ENCODE peak calls at places on chromosomes 1 and 21, in ten cellular contexts. H is stimulated activated CD8-positive, alpha-beta memory T cell treated with anti-CD3 and anti-CD28 coated beads, Interleukin-2, amount 100 ng/mL, for 48 hours; L is HuH-7.5; I is HT-29; Z is CD8-positive, alpha-beta memory T cell; T is posterior cingulate gyrus; X is CD8-positive, alpha-beta T cell; M is cardiac muscle cell; W is HFFc6; F is neuronal stem cell. R is an unnamed sample.

GRCh38 chr1:165600793-165601192 is 30.2 kb upstream of the MGST3 start:
- DNase-seq in Z (no peak), L (no peak), W (no peak), I (no peak), M (no peak), T (no peak), X (no peak), H (no peak), F (no peak), R (no peak)

GRCh38 chr1:31931241-31932225 is 6.6 kb downstream of the PTP4A2 start:
- DNase-seq in W (peak; percentile 52), I (peak; percentile 45), H (no peak), Z (no peak), T (no peak), F (no peak), M (no peak), X (no peak), L (no peak), R (no peak)

GRCh38 chr1:205458777-205459566 is 3.1 kb upstream of the BLACAT1 start:
- DNase-seq in T (peak; percentile 25), F (no peak), W (peak; percentile 28), L (peak; percentile 57), M (peak; percentile 85), X (peak; percentile 34), Z (no peak), I (peak; percentile 60), H (no peak), R (no peak)

GRCh38 chr1:211951856-211952255 is 83.5 kb downstream of the INTS7 start:
- DNase-seq in F (no peak), H (no peak), I (peak; percentile 47), M (no peak), L (no peak), W (peak; percentile 21), X (no peak), Z (no peak), T (no peak), R (peak; percentile 56)

GRCh38 chr1:107110346-107110745 is 30.5 kb upstream of the NTNG1 start:
- DNase-seq in X (no peak), L (no peak), M (no peak), F (no peak), H (no peak), T (no peak), I (no peak), Z (no peak), W (no peak), R (no peak)

GRCh38 chr1:2650967-2651645 is 18.3 kb upstream of the MMEL1 start:
- DNase-seq in I (no peak), T (peak; percentile 53), H (no peak), M (no peak), X (no peak), F (no peak), L (no peak), W (no peak), Z (no peak), R (no peak)

GRCh38 chr1:24932284-24932683 is 2.2 kb upstream of the RUNX3 start:
- DNase-seq in X (peak; percentile 50), F (peak; percentile 54), H (no peak), W (no peak), M (peak; percentile 76), I (peak; percentile 36), T (peak; percentile 91), L (peak; percentile 94), Z (peak; percentile 62), R (peak; percentile 85)

GRCh38 chr1:109084563-109085517 is 5.7 kb upstream of the TMEM167B start:
- DNase-seq in W (no peak), X (no peak), Z (no peak), T (peak; percentile 52), M (no peak), I (no peak), F (no peak), H (no peak), L (no peak), R (no peak)

GRCh38 chr1:54409156-54410142 is 3.3 kb upstream of the SSBP3 start:
- DNase-seq in M (no peak), T (no peak), Z (peak; percentile 16), F (no peak), L (no peak), W (no peak), H (no peak), I (no peak), X (peak; percentile 23), R (peak; percentile 65)

GRCh38 chr1:200379431-200379755 is 30.4 kb downstream of the ZNF281 start:
- DNase-seq in F (no peak), T (no peak), M (no peak), L (no peak), H (no peak), W (peak; percentile 97), Z (no peak), I (no peak), X (no peak), R (no peak)

GRCh38 chr1:95171270-95172245 is 54.4 kb downstream of the TLCD4 start:
- DNase-seq in Z (no peak), I (no peak), T (no peak), W (no peak), H (no peak), X (no peak), L (no peak), M (no peak), F (no peak), R (no peak)

GRCh38 chr1:200681231-200681630 is 11.5 kb upstream of the DDX59 start:
- DNase-seq in T (no peak), M (peak; percentile 65), I (no peak), W (no peak), Z (no peak), H (no peak), X (no peak), L (no peak), F (no peak), R (no peak)

GRCh38 chr1:15245593-15246325 is 1.3 kb upstream of the FHAD1 start:
- DNase-seq in T (no peak), F (no peak), H (no peak), I (peak; percentile 15), W (no peak), X (no peak), L (no peak), M (no peak), Z (no peak), R (no peak)

GRCh38 chr1:70948618-70949017 is 99.0 kb downstream of the PTGER3 start:
- DNase-seq in L (no peak), T (no peak), W (no peak), M (no peak), I (no peak), X (no peak), H (no peak), Z (no peak), F (no peak), R (no peak)

GRCh38 chr21:26626187-26626586 is 53.1 kb upstream of the CYYR1 start:
- DNase-seq in M (no peak), Z (no peak), F (no peak), I (no peak), H (no peak), W (no peak), L (no peak), X (no peak), T (no peak), R (no peak)

GRCh38 chr1:9792156-9793042 is 31.4 kb downstream of the CLSTN1 start:
- DNase-seq in F (no peak), I (peak; percentile 25), W (no peak), L (peak; percentile 35), H (no peak), X (no peak), M (peak; percentile 71), T (no peak), Z (no peak), R (no peak)

GRCh38 chr1:4585216-4585615 is 69.2 kb upstream of the AJAP1 start:
- DNase-seq in M (no peak), F (peak; percentile 31), I (peak; percentile 11), Z (no peak), L (peak; percentile 24), W (no peak), X (peak; percentile 48), H (peak; percentile 49), T (no peak), R (peak; percentile 63)

GRCh38 chr1:24318988-24319863 is at the start of gene GRHL3:
- DNase-seq in I (peak; percentile 93), M (peak; percentile 27), T (no peak), F (no peak), X (no peak), L (no peak), Z (no peak), W (no peak), H (no peak), R (no peak)

GRCh38 chr1:242146640-242147039 is 147.7 kb upstream of the MAP1LC3C start:
- DNase-seq in L (no peak), F (no peak), W (no peak), X (no peak), I (no peak), Z (no peak), M (no peak), T (no peak), H (no peak), R (no peak)

GRCh38 chr1:201014816-201015200 is 8.7 kb downstream of the KIF21B start:
- DNase-seq in W (no peak), F (no peak), M (no peak), Z (no peak), T (no peak), X (no peak), I (no peak), L (no peak), H (no peak), R (no peak)

GRCh38 chr1:243473281-243474210 is 217.7 kb downstream of the SDCCAG8 start:
- DNase-seq in M (no peak), X (no peak), H (no peak), Z (no peak), L (no peak), T (no peak), F (no peak), W (no peak), I (no peak), R (peak; percentile 24)

GRCh38 chr21:45308211-45309068 is 20.7 kb upstream of the POFUT2 start:
- DNase-seq in H (no peak), F (no peak), Z (no peak), L (no peak), W (no peak), T (peak; percentile 86), I (no peak), X (no peak), M (no peak), R (no peak)

GRCh38 chr1:201515895-201516294 is 9.0 kb upstream of the CSRP1 start:
- DNase-seq in H (no peak), M (no peak), W (no peak), F (no peak), Z (no peak), L (no peak), X (no peak), I (no peak), T (no peak), R (no peak)

GRCh38 chr21:34078915-34079314 is 5.5 kb downstream of the MRPS6 start:
- DNase-seq in W (no peak), L (no peak), X (peak; percentile 27), I (no peak), F (no peak), T (no peak), H (no peak), M (no peak), Z (no peak), R (no peak)

GRCh38 chr1:24535021-24535424 is 20.9 kb upstream of the NCMAP start:
- DNase-seq in L (no peak), W (no peak), X (peak; percentile 76), M (no peak), H (peak; percentile 68), T (peak; percentile 21), I (no peak), Z (peak; percentile 86), F (no peak), R (peak; percentile 78)

GRCh38 chr1:156053770-156054499 is at the start of gene UBQLN4:
- DNase-seq in W (peak; percentile 68), I (peak; percentile 81), F (peak; percentile 87), M (peak; percentile 92), X (peak; percentile 83), H (peak; percentile 70), T (peak; percentile 98), L (peak; percentile 95), Z (peak; percentile 81), R (peak; percentile 95)

GRCh38 chr1:205319081-205320018 is 2.2 kb downstream of the NUAK2 start:
- DNase-seq in Z (peak; percentile 35), T (no peak), L (peak; percentile 53), H (no peak), F (no peak), M (no peak), I (peak; percentile 85), X (peak; percentile 38), W (peak; percentile 54), R (no peak)

GRCh38 chr1:14516974-14517812 is 81.3 kb upstream of the KAZN start:
- DNase-seq in Z (no peak), F (no peak), T (no peak), M (no peak), H (no peak), X (no peak), W (no peak), I (no peak), L (no peak), R (peak; percentile 32)